ENCODE peak calls at places on chromosomes 13 and 19, in eight cellular contexts. X, W, F, E, K, C, D and B are unnamed samples.

GRCh38 chr13:42056146-42056545 is 7.7 kb downstream of the DGKH start:
- DNase-seq in X (no peak), W (no peak), F (no peak), E (no peak), K (no peak), C (no peak), D (no peak), B (no peak)

GRCh38 chr19:48520134-48520533 is 8.5 kb upstream of the LMTK3 start:
- DNase-seq in X (no peak), W (no peak), F (no peak), E (no peak), K (no peak), C (no peak), D (no peak), B (no peak)

GRCh38 chr19:58252102-58252685 is 23.5 kb downstream of the ZNF544 start:
- DNase-seq in X (no peak), W (no peak), F (no peak), E (no peak), K (peak; percentile 28), C (no peak), D (peak; percentile 56), B (no peak)

GRCh38 chr13:52345048-52345447 is 60.9 kb downstream of the THSD1 start:
- DNase-seq in X (no peak), W (no peak), F (no peak), E (no peak), K (no peak), C (no peak), D (no peak), B (no peak)

GRCh38 chr19:15508035-15508710 is at the start of gene CYP4F22:
- DNase-seq in X (peak; percentile 5), W (no peak), F (no peak), E (no peak), K (no peak), C (no peak), D (peak; percentile 50), B (no peak)

GRCh38 chr13:33799950-33800592 is 17.9 kb upstream of the RFC3 start:
- DNase-seq in X (no peak), W (no peak), F (peak; percentile 21), E (no peak), K (peak; percentile 32), C (no peak), D (peak; percentile 49), B (peak; percentile 37)

GRCh38 chr13:94261163-94261562 is 218.3 kb downstream of the DCT start:
- DNase-seq in X (no peak), W (no peak), F (no peak), E (no peak), K (no peak), C (no peak), D (no peak), B (no peak)

GRCh38 chr19:8311461-8312260 is 3.5 kb upstream of the CD320 start:
- DNase-seq in X (no peak), W (no peak), F (peak; percentile 22), E (no peak), K (no peak), C (peak; percentile 63), D (no peak), B (no peak)

GRCh38 chr13:73268306-73268705 is 209.5 kb downstream of the KLF5 start:
- DNase-seq in X (no peak), W (no peak), F (no peak), E (no peak), K (peak; percentile 6), C (no peak), D (no peak), B (peak; percentile 79)